ENCODE peak calls at places on chromosomes 16 and 17, in eight cellular contexts. Z is HCT116, G is K562, C is GM23338, K is HepG2, Q is upper lobe of left lung, E is Panc1, F is GM12878. T is an unnamed sample. For H3K36me3, the result is how much of the 10 kb centered on the place peaks cover.

GRCh38 chr16:10386517-10387377 is 886 bp downstream of the ATF7IP2 start:
- ATAC-seq in Q (no peak), K (no peak), C (no peak), G (no peak), F (peak), E (no peak), Z (no peak), T (no peak)

GRCh38 chr16:11325404-11326083 is 19.7 kb upstream of the RMI2 start:
- ATAC-seq in E (no peak), Z (no peak), F (peak), K (peak), G (no peak), C (no peak), Q (no peak), T (no peak)

GRCh38 chr16:24685539-24686432 is 43.7 kb upstream of the TNRC6A start:
- ATAC-seq in Q (peak), E (peak), G (no peak), F (no peak), K (peak), Z (no peak), C (peak), T (peak)

GRCh38 chr17:81086789-81087551 is 52.0 kb downstream of the BAIAP2 start:
- ATAC-seq in F (peak), G (no peak), E (no peak), C (no peak), Z (no peak), Q (no peak), K (no peak), T (no peak)

GRCh38 chr16:86322283-86322682 is 188.0 kb upstream of the FOXF1 start:
- ATAC-seq in Q (no peak), E (no peak), F (no peak), Z (no peak), K (no peak), C (no peak), G (no peak), T (no peak)

GRCh38 chr16:67445441-67445912 is 14.6 kb downstream of the HSD11B2 start:
- ATAC-seq in K (peak), E (no peak), F (no peak), G (no peak), Z (no peak), Q (no peak), C (peak), T (no peak)

GRCh38 chr17:73430848-73431247 is 119.0 kb upstream of the CDC42EP4 start:
- ATAC-seq in F (peak), K (no peak), E (no peak), C (no peak), Q (no peak), G (peak), Z (no peak), T (no peak)

GRCh38 chr17:32461853-32462617 is 17.7 kb downstream of the PSMD11 start:
- ATAC-seq in F (peak), E (peak), C (peak), Q (no peak), K (peak), G (peak), Z (peak), T (no peak)

GRCh38 chr16:54651440-54651839 is 279.2 kb upstream of the IRX5 start:
- ATAC-seq in F (no peak), Q (no peak), G (no peak), C (peak), Z (no peak), K (no peak), E (no peak), T (no peak)

GRCh38 chr16:84374160-84374489 is 5.8 kb downstream of the ATP2C2 start:
- ATAC-seq in Q (peak), Z (no peak), E (no peak), G (no peak), C (no peak), F (no peak), K (no peak), T (no peak)

GRCh38 chr16:69855587-69855986 is 93.5 kb downstream of the WWP2 start:
- ATAC-seq in C (no peak), Q (no peak), E (no peak), Z (no peak), K (no peak), F (no peak), G (no peak), T (no peak)

GRCh38 chr16:30838876-30839471 is 52.0 kb upstream of the ZNF629 start:
- ATAC-seq in E (peak), C (peak), F (peak), G (peak), Q (no peak), K (peak), Z (peak), T (no peak)

GRCh38 chr17:8072339-8072726 is 15.2 kb downstream of the ALOX12B start:
- ATAC-seq in E (no peak), Q (no peak), Z (no peak), K (no peak), G (no peak), F (no peak), C (peak), T (no peak)

GRCh38 chr16:10339777-10340752 is 45.8 kb upstream of the ATF7IP2 start:
- ATAC-seq in C (no peak), E (no peak), Z (no peak), Q (no peak), F (no peak), K (no peak), G (no peak), T (no peak)

GRCh38 chr16:82882249-82882648 is 255.5 kb downstream of the CDH13 start:
- ATAC-seq in Q (no peak), F (no peak), E (no peak), G (no peak), K (no peak), Z (no peak), C (no peak), T (no peak)

GRCh38 chr16:10751291-10751697 is 7.7 kb downstream of the NUBP1 start:
- ATAC-seq in C (peak), Q (no peak), G (no peak), Z (no peak), K (peak), E (peak), F (peak), T (no peak)

GRCh38 chr17:17154981-17155380 is 51.2 kb downstream of the PLD6 start:
- ATAC-seq in F (no peak), G (no peak), C (no peak), Z (no peak), E (no peak), K (no peak), Q (no peak), T (no peak)

GRCh38 chr17:48068491-48068961 is 20.4 kb downstream of the NFE2L1 start:
- ATAC-seq in F (peak), C (peak), K (peak), Q (no peak), Z (peak), E (peak), G (peak), T (no peak)

GRCh38 chr17:68640601-68641000 is 39.4 kb upstream of the FAM20A start:
- ATAC-seq in Q (no peak), G (no peak), Z (no peak), E (no peak), F (no peak), C (no peak), K (no peak), T (no peak)

GRCh38 chr17:43350888-43351361 is 47.9 kb upstream of the ARL4D start:
- ATAC-seq in G (peak), C (no peak), K (no peak), Q (no peak), E (no peak), Z (no peak), F (no peak), T (no peak)

GRCh38 chr17:2564876-2565275 is 28.6 kb upstream of the PAFAH1B1 start:
- ATAC-seq in Z (peak), E (no peak), G (no peak), F (no peak), C (no peak), Q (peak), K (no peak), T (no peak)

GRCh38 chr17:58336456-58337094 is 8.0 kb upstream of the TSPOAP1 start:
- ATAC-seq in Z (no peak), G (no peak), Q (no peak), K (peak), C (no peak), F (no peak), E (no peak), T (no peak)

GRCh38 chr17:64630309-64631223 is 31.5 kb downstream of the SMURF2 start:
- ATAC-seq in G (peak), Z (no peak), C (no peak), F (no peak), E (no peak), K (no peak), Q (no peak), T (no peak)

GRCh38 chr17:45022288-45022648 is 29.2 kb downstream of the DCAKD start:
- ATAC-seq in F (peak), Q (no peak), G (peak), Z (peak), E (peak), K (peak), C (no peak), T (peak)

GRCh38 chr17:57926723-57927047 is 28.5 kb downstream of the CUEDC1 start:
- ATAC-seq in Q (no peak), F (no peak), G (no peak), C (no peak), Z (no peak), K (no peak), E (peak), T (no peak)

GRCh38 chr17:48427598-48427997 is 2.4 kb downstream of the SKAP1 start:
- ATAC-seq in K (no peak), C (no peak), G (peak), Q (no peak), E (no peak), Z (no peak), F (peak), T (no peak)

GRCh38 chr17:17208013-17208412 is 1.9 kb upstream of the PLD6 start:
- ATAC-seq in K (no peak), F (no peak), C (no peak), Q (no peak), G (no peak), Z (no peak), E (no peak), T (no peak)

GRCh38 chr17:15928286-15928785 is 16.6 kb upstream of the ADORA2B start:
- ATAC-seq in Q (peak), G (no peak), C (no peak), K (no peak), F (no peak), E (no peak), Z (no peak), T (no peak)

GRCh38 chr17:67246398-67246647 is 1.3 kb upstream of the HELZ start:
- ATAC-seq in G (no peak), E (peak), F (no peak), Z (no peak), Q (no peak), K (no peak), C (peak), T (no peak)
- H3K27ac ChIP-seq in G (no peak), E (no peak), F (no peak), Z (peak), Q (peak), K (peak), C (peak), T (no peak)

GRCh38 chr17:1111599-1112443 is 68.0 kb downstream of the ABR start:
- ATAC-seq in Z (peak), Q (peak), C (no peak), G (no peak), K (peak), F (no peak), E (peak), T (peak)

GRCh38 chr17:1112875-1113274 is 66.9 kb downstream of the ABR start:
- ATAC-seq in Q (no peak), G (peak), E (no peak), K (no peak), C (no peak), Z (no peak), F (no peak), T (no peak)

GRCh38 chr17:1109606-1110523 is 69.9 kb downstream of the ABR start:
- ATAC-seq in Z (peak), E (peak), F (peak), Q (no peak), G (no peak), K (peak), C (peak), T (peak)

GRCh38 chr17:1110524-1110843 is 69.3 kb downstream of the ABR start:
- ATAC-seq in K (peak), G (no peak), C (no peak), Q (no peak), E (peak), F (no peak), Z (peak), T (no peak)

GRCh38 chr17:1110844-1111598 is 68.8 kb downstream of the ABR start:
- ATAC-seq in Q (peak), G (no peak), F (no peak), C (no peak), K (peak), Z (peak), E (peak), T (peak)
- H3K36me3 ChIP-seq in Q (under half), G (under half), F (under half), C (under half), K (under half), Z (under half), E (under half), T (under half)

DNA sequence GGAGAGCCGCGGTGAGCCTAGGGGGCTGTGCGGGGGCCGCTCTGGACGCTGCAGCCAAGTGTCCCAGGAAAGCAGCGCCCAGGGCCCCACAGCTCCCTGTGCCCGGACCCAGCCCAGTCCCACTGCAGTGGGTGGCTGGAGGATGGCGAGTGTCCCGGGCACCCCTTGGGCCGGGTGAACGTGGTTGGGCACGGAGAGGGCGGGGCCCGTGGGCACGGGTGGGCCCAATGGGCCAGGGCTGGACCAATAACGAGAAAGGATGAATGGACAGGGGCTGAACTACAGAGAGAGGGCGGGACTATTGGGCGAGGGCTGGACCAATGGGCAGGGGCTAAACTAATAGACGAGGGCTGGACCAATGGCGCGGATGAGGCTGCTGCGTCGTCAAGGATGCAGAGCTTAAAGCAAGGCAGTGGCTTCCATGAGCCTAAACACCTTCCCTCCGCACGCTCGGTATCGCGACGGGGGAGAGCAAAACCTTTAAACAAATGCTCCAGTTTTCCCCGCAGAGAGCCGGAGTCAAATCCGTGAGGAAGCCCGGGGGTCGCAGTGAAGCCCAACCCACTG is 472 bp upstream of the FLYWCH2 start:
- ATAC-seq in K (peak), C (peak), G (peak), E (peak), F (peak), Q (peak), Z (peak), T (peak)
- TF ChIP-seq POLR2AphosphoS5 in K (peak), C (peak), G (no peak), E (no peak), F (peak), Q (no peak), Z (peak), T (peak)

GRCh38 chr16:3776316-3776715 is 59.0 kb upstream of the TRAP1 start:
- ATAC-seq in Q (peak), C (no peak), G (no peak), F (no peak), E (no peak), Z (no peak), K (no peak), T (no peak)

GRCh38 chr16:3773663-3774062 is 56.3 kb upstream of the TRAP1 start:
- ATAC-seq in Z (no peak), G (no peak), C (no peak), K (no peak), F (no peak), Q (no peak), E (no peak), T (no peak)

GRCh38 chr16:3774819-3775218 is 57.5 kb upstream of the TRAP1 start:
- ATAC-seq in F (no peak), C (no peak), G (no peak), E (no peak), Q (no peak), Z (no peak), K (no peak), T (no peak)

GRCh38 chr16:3771513-3771912 is 54.2 kb upstream of the TRAP1 start:
- ATAC-seq in E (peak), C (no peak), K (no peak), G (no peak), Z (no peak), Q (no peak), F (no peak), T (no peak)

GRCh38 chr16:3774156-3774767 is 56.9 kb upstream of the TRAP1 start:
- ATAC-seq in C (no peak), K (no peak), F (no peak), E (no peak), G (no peak), Z (no peak), Q (no peak), T (no peak)
- H3K27ac ChIP-seq in C (no peak), K (no peak), F (no peak), E (no peak), G (no peak), Z (no peak), Q (no peak), T (peak)

GRCh38 chr16:57166951-57167350 is 18.9 kb downstream of the PSME3IP1 start:
- ATAC-seq in Q (peak), G (no peak), E (no peak), K (no peak), Z (no peak), F (peak), C (no peak), T (peak)
- H3K36me3 ChIP-seq in Q (half or more), G (half or more), E (under half), K (under half), Z (half or more), F (under half), C (half or more), T (under half)

DNA sequence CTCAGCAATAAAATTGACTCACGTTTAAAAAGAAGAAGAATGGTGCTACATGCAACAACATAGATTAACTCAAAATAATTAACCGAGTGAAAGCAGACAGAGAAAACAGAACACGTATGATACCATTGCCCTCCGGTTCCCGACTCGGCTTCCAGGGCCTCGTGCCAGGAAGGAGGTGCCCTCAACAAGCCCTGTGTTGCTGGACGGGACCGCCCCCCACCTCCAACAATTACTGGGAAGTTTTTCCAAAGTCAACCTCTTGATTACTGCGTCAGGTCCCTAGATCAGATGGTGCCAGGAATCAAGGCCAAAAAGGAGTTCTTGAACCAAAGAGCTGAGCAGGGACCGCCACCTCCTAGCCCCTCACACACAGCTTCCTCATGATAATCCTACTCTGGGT is 20.4 kb downstream of the DNAH17 start:
- ATAC-seq in G (no peak), Z (no peak), E (no peak), Q (no peak), C (no peak), K (no peak), F (no peak), T (no peak)
- TF ChIP-seq POLR2AphosphoS5 in G (no peak), Z (no peak), E (no peak), Q (no peak), C (no peak), K (no peak), F (no peak), T (no peak)

GRCh38 chr16:74695450-74696422 is 4.9 kb downstream of the MLKL start:
- ATAC-seq in E (peak), Q (peak), K (peak), F (peak), Z (peak), G (peak), C (peak), T (peak)
- H3K27ac ChIP-seq in E (peak), Q (peak), K (peak), F (no peak), Z (no peak), G (peak), C (no peak), T (peak)

GRCh38 chr17:50381920-50382319 is 8.9 kb downstream of the EME1 start:
- ATAC-seq in C (no peak), Z (no peak), F (no peak), G (peak), Q (no peak), E (no peak), K (no peak), T (no peak)

GRCh38 chr17:50379733-50380132 is 6.7 kb downstream of the EME1 start:
- ATAC-seq in E (no peak), K (no peak), C (no peak), Z (no peak), G (no peak), Q (no peak), F (no peak), T (no peak)

GRCh38 chr17:50381260-50381815 is 8.3 kb downstream of the EME1 start:
- ATAC-seq in F (no peak), K (no peak), Q (no peak), G (peak), C (no peak), E (no peak), Z (peak), T (no peak)

GRCh38 chr17:50380369-50381259 is 7.6 kb downstream of the EME1 start:
- ATAC-seq in C (peak), G (peak), K (peak), E (peak), F (peak), Z (peak), Q (no peak), T (no peak)

GRCh38 chr17:50382931-50383330 is 9.9 kb downstream of the EME1 start:
- ATAC-seq in E (no peak), Q (no peak), G (no peak), F (no peak), K (no peak), C (no peak), Z (no peak), T (no peak)
- H3K36me3 ChIP-seq in E (under half), Q (half or more), G (half or more), F (under half), K (half or more), C (under half), Z (half or more), T (under half)

T was measured in gastroesophageal sphincter.